ENCODE peak calls at places on chromosomes 4 and X, in nine cellular contexts. G, Q, C, M, F, S, H, E and Z are unnamed samples.

GRCh38 chrX:53678667-53679066 is 7.9 kb downstream of the HUWE1 start:
- DNase-seq in G (no peak), Q (no peak), C (no peak), M (no peak), F (no peak), S (no peak), H (no peak), E (no peak), Z (no peak)

GRCh38 chrX:13464599-13465275 is 104.7 kb upstream of the EGFL6 start:
- DNase-seq in G (no peak), Q (no peak), C (no peak), M (no peak), F (no peak), S (no peak), H (no peak), E (no peak), Z (no peak)

GRCh38 chrX:31483336-31483735 is 411.5 kb upstream of the FTHL17 start:
- DNase-seq in G (peak), Q (no peak), C (peak), M (no peak), F (no peak), S (no peak), H (no peak), E (no peak), Z (no peak)

GRCh38 chr4:22643952-22644351 is 48.8 kb upstream of the GBA3 start:
- DNase-seq in G (no peak), Q (no peak), C (no peak), M (no peak), F (no peak), S (no peak), H (no peak), E (no peak), Z (no peak)

GRCh38 chr4:113080050-113080449 is 30.6 kb downstream of the ANK2 start:
- DNase-seq in G (peak), Q (no peak), C (no peak), M (no peak), F (no peak), S (no peak), H (no peak), E (no peak), Z (no peak)

GRCh38 chrX:102959471-102959870 is 22.4 kb downstream of the RAB40AL start:
- DNase-seq in G (peak), Q (no peak), C (peak), M (no peak), F (no peak), S (no peak), H (no peak), E (no peak), Z (no peak)

GRCh38 chr4:82469776-82470345 is 39.5 kb downstream of the ENOPH1 start:
- DNase-seq in G (peak), Q (no peak), C (peak), M (no peak), F (no peak), S (no peak), H (no peak), E (no peak), Z (no peak)

GRCh38 chrX:53481093-53481492 is 46.9 kb upstream of the HSD17B10 start:
- DNase-seq in G (no peak), Q (no peak), C (no peak), M (no peak), F (no peak), S (peak), H (peak), E (peak), Z (no peak)

GRCh38 chr4:31674313-31674947 is 954.3 kb downstream of the PCDH7 start:
- DNase-seq in G (peak), Q (no peak), C (no peak), M (no peak), F (no peak), S (peak), H (peak), E (peak), Z (no peak)
- TF ChIP-seq CTCF in G (peak), Q (peak), C (peak), M (peak), F (no peak), S (peak), H (no peak), E (peak), Z (no peak)

GRCh38 chr4:102826890-102827673 is at the start of gene UBE2D3:
- DNase-seq in G (peak), Q (peak), C (peak), M (no peak), F (peak), S (peak), H (peak), E (peak), Z (peak)
- TF ChIP-seq CTCF in G (peak), Q (peak), C (peak), M (no peak), F (no peak), S (no peak), H (no peak), E (no peak), Z (no peak)

GRCh38 chrX:16748425-16748824 is 29.0 kb downstream of the SYAP1 start:
- DNase-seq in G (no peak), Q (no peak), C (no peak), M (no peak), F (no peak), S (no peak), H (no peak), E (no peak), Z (no peak)

GRCh38 chrX:16739574-16739973 is 20.2 kb downstream of the SYAP1 start:
- DNase-seq in G (no peak), Q (no peak), C (no peak), M (no peak), F (no peak), S (no peak), H (no peak), E (no peak), Z (no peak)

GRCh38 chrX:16745102-16745501 is 25.7 kb downstream of the SYAP1 start:
- DNase-seq in G (no peak), Q (no peak), C (no peak), M (no peak), F (no peak), S (no peak), H (no peak), E (no peak), Z (no peak)

GRCh38 chrX:16745659-16746058 is 26.2 kb downstream of the SYAP1 start:
- DNase-seq in G (no peak), Q (no peak), C (no peak), M (no peak), F (no peak), S (no peak), H (no peak), E (no peak), Z (no peak)

GRCh38 chrX:16743604-16744325 is 24.4 kb downstream of the SYAP1 start:
- DNase-seq in G (peak), Q (no peak), C (peak), M (no peak), F (no peak), S (no peak), H (no peak), E (no peak), Z (no peak)
- TF ChIP-seq CTCF in G (peak), Q (no peak), C (peak), M (peak), F (no peak), S (no peak), H (no peak), E (no peak), Z (no peak)

DNA sequence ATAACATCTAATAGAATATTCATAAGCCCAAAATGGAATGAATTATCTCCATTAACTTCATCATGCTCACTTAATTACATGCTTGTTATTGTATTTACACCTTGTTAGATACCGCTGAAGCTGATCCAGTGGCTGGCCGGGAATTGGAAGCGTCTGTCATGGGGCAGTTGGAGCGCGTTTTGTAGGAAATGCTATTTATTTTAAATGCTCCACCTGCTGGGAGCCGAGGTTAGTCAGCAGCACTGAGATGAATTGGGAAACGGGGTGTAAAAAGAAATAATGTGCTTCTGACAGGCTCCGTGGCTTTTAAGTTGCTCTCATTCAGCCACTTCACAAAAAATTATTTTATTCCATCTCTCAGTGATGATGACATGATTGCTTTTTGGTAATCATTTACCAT is 25.2 kb downstream of the ARX start:
- DNase-seq in G (no peak), Q (no peak), C (no peak), M (no peak), F (no peak), S (no peak), H (no peak), E (peak), Z (no peak)
- TF ChIP-seq CTCF in G (no peak), Q (no peak), C (peak), M (no peak), F (no peak), S (no peak), H (no peak), E (peak), Z (no peak)